ENCODE peak calls at places on chromosome 3, in nine cellular contexts. One of them, this sample, is unnamed.

GRCh38 chr3:117407317-117407716 is 697.7 kb downstream of the TUSC7 start:
- DNase-seq in adrenal gland: no peak
- DNase-seq in fibroblast of lung: peak
- DNase-seq in tibial artery: no peak
- DNase-seq in body of pancreas: no peak
- DNase-seq in mesendoderm: peak
- DNase-seq in aorta: no peak
- DNase-seq in iPS DF 6.9: no peak
- DNase-seq in A549: peak
- DNase-seq in this sample: no peak

GRCh38 chr3:160756907-160757623 is 1.0 kb downstream of the PPM1L start:
- DNase-seq in adrenal gland: peak
- DNase-seq in fibroblast of lung: no peak
- DNase-seq in tibial artery: peak
- DNase-seq in body of pancreas: peak
- DNase-seq in mesendoderm: peak
- DNase-seq in aorta: peak
- DNase-seq in iPS DF 6.9: no peak
- DNase-seq in A549: no peak
- DNase-seq in this sample: no peak

GRCh38 chr3:190521998-190522397 is 8.1 kb downstream of the IL1RAP start:
- DNase-seq in adrenal gland: no peak
- DNase-seq in fibroblast of lung: no peak
- DNase-seq in tibial artery: no peak
- DNase-seq in body of pancreas: no peak
- DNase-seq in mesendoderm: no peak
- DNase-seq in aorta: no peak
- DNase-seq in iPS DF 6.9: no peak
- DNase-seq in A549: no peak
- DNase-seq in this sample: no peak

GRCh38 chr3:153958635-153959320 is 162.4 kb upstream of the ARHGEF26 start:
- DNase-seq in adrenal gland: no peak
- DNase-seq in fibroblast of lung: peak
- DNase-seq in tibial artery: no peak
- DNase-seq in body of pancreas: no peak
- DNase-seq in mesendoderm: peak
- DNase-seq in aorta: no peak
- DNase-seq in iPS DF 6.9: no peak
- DNase-seq in A549: no peak
- DNase-seq in this sample: no peak

GRCh38 chr3:190012784-190013183 is 107.9 kb downstream of the P3H2 start:
- DNase-seq in adrenal gland: no peak
- DNase-seq in fibroblast of lung: peak
- DNase-seq in tibial artery: no peak
- DNase-seq in body of pancreas: no peak
- DNase-seq in mesendoderm: no peak
- DNase-seq in aorta: no peak
- DNase-seq in iPS DF 6.9: no peak
- DNase-seq in A549: no peak
- DNase-seq in this sample: no peak

GRCh38 chr3:170528731-170529130 is 57.1 kb downstream of the SLC7A14 start:
- DNase-seq in adrenal gland: no peak
- DNase-seq in fibroblast of lung: no peak
- DNase-seq in tibial artery: no peak
- DNase-seq in body of pancreas: no peak
- DNase-seq in mesendoderm: no peak
- DNase-seq in aorta: no peak
- DNase-seq in iPS DF 6.9: no peak
- DNase-seq in A549: no peak
- DNase-seq in this sample: peak

GRCh38 chr3:126127904-126128303 is 44.0 kb upstream of the SLC41A3 start:
- DNase-seq in adrenal gland: peak
- DNase-seq in fibroblast of lung: no peak
- DNase-seq in tibial artery: peak
- DNase-seq in body of pancreas: peak
- DNase-seq in mesendoderm: no peak
- DNase-seq in aorta: peak
- DNase-seq in iPS DF 6.9: no peak
- DNase-seq in A549: no peak
- DNase-seq in this sample: no peak

GRCh38 chr3:50388720-50389352 is 29.5 kb upstream of the TMEM115 start:
- DNase-seq in adrenal gland: no peak
- DNase-seq in fibroblast of lung: peak
- DNase-seq in tibial artery: no peak
- DNase-seq in body of pancreas: peak
- DNase-seq in mesendoderm: peak
- DNase-seq in aorta: no peak
- DNase-seq in iPS DF 6.9: no peak
- DNase-seq in A549: no peak
- DNase-seq in this sample: no peak

GRCh38 chr3:196979545-196979944 is 10.9 kb upstream of the PIGZ start:
- DNase-seq in adrenal gland: peak
- DNase-seq in fibroblast of lung: peak
- DNase-seq in tibial artery: no peak
- DNase-seq in body of pancreas: no peak
- DNase-seq in mesendoderm: no peak
- DNase-seq in aorta: no peak
- DNase-seq in iPS DF 6.9: no peak
- DNase-seq in A549: no peak
- DNase-seq in this sample: no peak

GRCh38 chr3:147120029-147120428 is 286.3 kb downstream of the ZIC4 start:
- DNase-seq in adrenal gland: no peak
- DNase-seq in fibroblast of lung: peak
- DNase-seq in tibial artery: no peak
- DNase-seq in body of pancreas: no peak
- DNase-seq in mesendoderm: peak
- DNase-seq in aorta: no peak
- DNase-seq in iPS DF 6.9: no peak
- DNase-seq in A549: no peak
- DNase-seq in this sample: peak

DNA sequence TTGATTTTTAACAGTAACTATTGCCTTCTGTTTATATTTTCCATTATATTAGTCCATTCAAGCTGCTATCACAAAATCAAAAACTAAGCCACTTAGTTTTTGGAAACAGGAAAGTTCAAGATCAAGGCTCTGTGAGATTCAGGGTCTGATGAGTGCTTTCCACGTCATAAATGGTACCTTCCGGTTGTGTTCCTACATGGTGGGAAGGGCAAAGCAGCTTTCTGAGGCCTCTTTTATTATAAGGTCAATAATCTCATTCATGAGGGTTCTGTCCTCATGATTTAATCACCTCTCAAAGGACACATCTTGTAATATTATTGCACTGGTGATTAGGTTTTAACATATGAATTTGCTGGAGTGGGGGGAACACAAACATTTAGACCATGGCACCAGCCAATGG is 152.0 kb downstream of the VGLL3 start:
- DNase-seq in adrenal gland: no peak
- DNase-seq in fibroblast of lung: no peak
- DNase-seq in tibial artery: no peak
- DNase-seq in body of pancreas: no peak
- DNase-seq in mesendoderm: no peak
- DNase-seq in aorta: no peak
- DNase-seq in iPS DF 6.9: no peak
- DNase-seq in A549: no peak
- DNase-seq in this sample: no peak
- H3K27ac ChIP-seq in adrenal gland: no peak
- H3K27ac ChIP-seq in fibroblast of lung: no peak
- H3K27ac ChIP-seq in tibial artery: no peak
- H3K27ac ChIP-seq in body of pancreas: no peak
- H3K27ac ChIP-seq in mesendoderm: no peak
- H3K27ac ChIP-seq in aorta: no peak
- H3K27ac ChIP-seq in iPS DF 6.9: no peak
- H3K27ac ChIP-seq in A549: no peak
- H3K27ac ChIP-seq in this sample: no peak

DNA sequence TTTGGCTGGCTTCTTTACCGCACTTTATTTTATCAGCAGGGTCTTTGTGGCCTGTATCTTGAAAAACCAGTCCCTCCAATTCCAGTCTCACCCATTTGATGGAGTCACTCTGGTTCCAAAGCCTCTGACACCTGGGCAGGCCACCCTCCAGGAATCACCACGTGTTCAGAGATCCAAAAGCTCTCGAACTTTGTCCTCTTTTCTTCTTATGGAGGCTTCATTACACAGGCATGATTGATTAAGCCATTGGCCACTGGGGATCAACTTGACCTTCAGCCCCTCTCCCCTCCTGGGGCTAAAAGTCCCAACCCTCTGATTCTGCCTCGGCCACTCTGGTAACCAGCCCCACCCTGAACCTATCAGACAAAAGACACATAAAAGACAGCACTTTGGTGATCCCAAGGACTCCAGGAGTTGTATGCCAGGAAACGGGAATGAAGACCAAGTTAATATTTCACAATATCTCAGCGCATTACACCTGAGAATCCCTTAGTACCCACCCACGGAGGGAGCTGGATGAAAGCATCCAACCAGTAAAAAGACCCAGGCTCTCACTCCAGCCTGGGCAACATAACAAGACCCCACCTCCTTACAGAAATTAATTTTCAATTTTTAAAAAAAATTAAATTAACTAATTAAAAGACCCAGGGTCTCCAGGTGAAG is 23.0 kb upstream of the SSUH2 start:
- DNase-seq in adrenal gland: no peak
- DNase-seq in fibroblast of lung: no peak
- DNase-seq in tibial artery: no peak
- DNase-seq in body of pancreas: no peak
- DNase-seq in mesendoderm: no peak
- DNase-seq in aorta: no peak
- DNase-seq in iPS DF 6.9: no peak
- DNase-seq in A549: no peak
- DNase-seq in this sample: no peak
- H3K27ac ChIP-seq in adrenal gland: no peak
- H3K27ac ChIP-seq in fibroblast of lung: no peak
- H3K27ac ChIP-seq in tibial artery: no peak
- H3K27ac ChIP-seq in body of pancreas: no peak
- H3K27ac ChIP-seq in mesendoderm: no peak
- H3K27ac ChIP-seq in aorta: no peak
- H3K27ac ChIP-seq in iPS DF 6.9: no peak
- H3K27ac ChIP-seq in A549: no peak
- H3K27ac ChIP-seq in this sample: no peak

DNA sequence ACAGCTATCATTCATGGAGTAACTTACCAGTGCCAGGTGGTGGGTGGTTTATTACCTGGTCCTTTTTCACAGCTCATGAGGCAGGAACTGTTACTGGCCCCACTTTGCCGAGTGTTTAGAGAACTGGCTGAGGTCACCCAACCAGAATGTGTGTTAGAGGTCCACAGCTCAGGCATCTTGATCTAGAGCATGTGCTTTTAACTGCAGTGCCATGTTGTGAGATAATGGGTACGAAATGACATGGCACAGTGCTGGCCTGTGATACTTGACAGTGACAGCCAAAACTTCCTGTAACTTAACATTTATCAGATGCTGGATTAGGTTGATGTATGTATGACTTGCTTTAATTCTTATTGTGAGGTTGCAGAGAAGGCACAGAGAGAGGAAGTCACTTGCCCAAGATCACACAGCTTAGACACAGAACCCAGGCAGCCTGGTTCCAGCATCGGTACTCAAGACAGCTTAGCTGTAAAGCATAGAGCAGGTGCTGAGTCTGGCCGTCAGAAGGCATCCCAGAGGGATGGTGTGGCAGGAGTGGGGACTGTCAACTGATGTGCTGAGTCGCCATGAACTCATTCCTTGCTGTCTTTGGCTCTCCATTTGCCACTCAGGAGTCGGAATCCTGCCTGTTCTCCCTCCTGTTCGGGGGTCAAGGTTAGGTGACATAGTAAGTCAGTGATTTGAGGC is 9.6 kb downstream of the MCM2 start:
- DNase-seq in adrenal gland: no peak
- DNase-seq in fibroblast of lung: no peak
- DNase-seq in tibial artery: no peak
- DNase-seq in body of pancreas: no peak
- DNase-seq in mesendoderm: no peak
- DNase-seq in aorta: no peak
- DNase-seq in iPS DF 6.9: no peak
- DNase-seq in A549: no peak
- DNase-seq in this sample: no peak
- H3K27ac ChIP-seq in adrenal gland: peak
- H3K27ac ChIP-seq in fibroblast of lung: no peak
- H3K27ac ChIP-seq in tibial artery: no peak
- H3K27ac ChIP-seq in body of pancreas: no peak
- H3K27ac ChIP-seq in mesendoderm: no peak
- H3K27ac ChIP-seq in aorta: no peak
- H3K27ac ChIP-seq in iPS DF 6.9: no peak
- H3K27ac ChIP-seq in A549: no peak
- H3K27ac ChIP-seq in this sample: no peak

DNA sequence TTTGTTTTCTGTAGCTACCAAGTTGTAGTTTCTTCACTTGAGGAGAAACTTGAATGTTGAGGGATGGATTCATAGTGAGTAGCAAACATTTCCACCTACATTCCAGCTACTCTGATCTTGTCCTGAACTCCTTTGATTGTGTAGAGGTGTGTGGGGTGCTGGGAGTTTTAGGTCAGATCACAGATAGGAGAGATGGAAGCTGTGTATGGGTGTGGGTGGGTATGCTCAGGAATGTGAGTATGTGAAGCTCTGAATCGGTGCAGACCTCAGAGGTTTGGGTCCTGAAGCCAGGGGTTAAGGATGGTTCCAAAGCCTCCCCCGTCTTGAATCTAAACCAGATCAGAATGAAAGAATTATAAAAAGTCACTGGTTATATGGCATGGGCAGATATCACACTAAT is 52.6 kb upstream of the VILL start:
- DNase-seq in adrenal gland: no peak
- DNase-seq in fibroblast of lung: peak
- DNase-seq in tibial artery: no peak
- DNase-seq in body of pancreas: no peak
- DNase-seq in mesendoderm: no peak
- DNase-seq in aorta: no peak
- DNase-seq in iPS DF 6.9: no peak
- DNase-seq in A549: no peak
- DNase-seq in this sample: no peak
- H3K27ac ChIP-seq in adrenal gland: no peak
- H3K27ac ChIP-seq in fibroblast of lung: no peak
- H3K27ac ChIP-seq in tibial artery: peak
- H3K27ac ChIP-seq in body of pancreas: no peak
- H3K27ac ChIP-seq in mesendoderm: no peak
- H3K27ac ChIP-seq in aorta: no peak
- H3K27ac ChIP-seq in iPS DF 6.9: no peak
- H3K27ac ChIP-seq in A549: no peak
- H3K27ac ChIP-seq in this sample: no peak

GRCh38 chr3:108388136-108389132 is 92.1 kb downstream of the HHLA2 start:
- DNase-seq in adrenal gland: no peak
- DNase-seq in fibroblast of lung: peak
- DNase-seq in tibial artery: no peak
- DNase-seq in body of pancreas: peak
- DNase-seq in mesendoderm: no peak
- DNase-seq in aorta: no peak
- DNase-seq in iPS DF 6.9: no peak
- DNase-seq in A549: no peak
- DNase-seq in this sample: no peak
- H3K27ac ChIP-seq in adrenal gland: no peak
- H3K27ac ChIP-seq in fibroblast of lung: no peak
- H3K27ac ChIP-seq in tibial artery: no peak
- H3K27ac ChIP-seq in body of pancreas: peak
- H3K27ac ChIP-seq in mesendoderm: no peak
- H3K27ac ChIP-seq in aorta: no peak
- H3K27ac ChIP-seq in iPS DF 6.9: no peak
- H3K27ac ChIP-seq in A549: no peak
- H3K27ac ChIP-seq in this sample: no peak

This sample was measured in SJCRH30.